ENCODE peak calls at places on chromosome 17, in ten cellular contexts. H is gastroesophageal sphincter; X is sciatic nerve; Z is lower lobe of right lung; S is T-helper 17 cell; P is naive thymus-derived CD4-positive, alpha-beta T cell; E is activated CD4-positive, alpha-beta T cell treated with anti-CD3 and anti-CD28 coated beads for 36 hours; M is A549; W is activated naive CD4-positive, alpha-beta T cell treated with anti-CD3 and anti-CD28 coated beads, Interleukin-2, amount 50 U/mL, for 72 hours; B is esophagus mucosa. Y is an unnamed sample.
A peak's percentile ranks its signal among the peaks of the same experiment; 100 is the strongest.

GRCh38 chr17:9414471-9414870 is 161.1 kb downstream of the STX8 start:
- ATAC-seq in H (no peak), X (no peak), Z (no peak), S (peak; percentile 30), P (no peak), E (no peak), M (no peak), W (no peak), B (no peak), Y (peak; percentile 90)

GRCh38 chr17:82507631-82508175 is 11.8 kb upstream of the FOXK2 start:
- ATAC-seq in H (no peak), X (no peak), Z (no peak), S (no peak), P (no peak), E (no peak), M (no peak), W (no peak), B (no peak), Y (no peak)

GRCh38 chr17:15475620-15476354 is 8.4 kb upstream of the CDRT4 start:
- ATAC-seq in H (peak; percentile 88), X (peak; percentile 96), Z (peak; percentile 60), S (no peak), P (no peak), E (no peak), M (no peak), W (no peak), B (no peak), Y (no peak)

GRCh38 chr17:8121531-8122390 is 2.1 kb downstream of the HES7 start:
- ATAC-seq in H (no peak), X (no peak), Z (peak; percentile 5), S (no peak), P (no peak), E (peak; percentile 17), M (peak; percentile 15), W (peak; percentile 25), B (no peak), Y (peak; percentile 37)

GRCh38 chr17:40104570-40105471 is 4.4 kb upstream of the NR1D1 start:
- ATAC-seq in H (no peak), X (no peak), Z (no peak), S (no peak), P (no peak), E (peak; percentile 9), M (no peak), W (no peak), B (peak; percentile 65), Y (no peak)

GRCh38 chr17:7120123-7120522 is 5.5 kb upstream of the ASGR2 start:
- ATAC-seq in H (no peak), X (peak; percentile 91), Z (no peak), S (no peak), P (no peak), E (no peak), M (no peak), W (no peak), B (no peak), Y (no peak)

GRCh38 chr17:39104657-39105056 is 46.8 kb downstream of the PLXDC1 start:
- ATAC-seq in H (no peak), X (no peak), Z (no peak), S (no peak), P (no peak), E (no peak), M (no peak), W (no peak), B (no peak), Y (no peak)

GRCh38 chr17:28575126-28575795 is 1.4 kb downstream of the ALDOC start:
- ATAC-seq in H (no peak), X (no peak), Z (no peak), S (no peak), P (no peak), E (no peak), M (no peak), W (no peak), B (no peak), Y (no peak)

GRCh38 chr17:78748730-78749317 is 33.2 kb downstream of the CYTH1 start:
- ATAC-seq in H (peak; percentile 75), X (peak; percentile 91), Z (peak; percentile 81), S (peak; percentile 88), P (peak; percentile 92), E (peak; percentile 77), M (no peak), W (peak; percentile 78), B (peak; percentile 89), Y (peak; percentile 96)

GRCh38 chr17:27490391-27490790 is 34.1 kb downstream of the KSR1 start:
- ATAC-seq in H (no peak), X (no peak), Z (no peak), S (no peak), P (no peak), E (no peak), M (no peak), W (no peak), B (no peak), Y (no peak)

GRCh38 chr17:73211745-73212144 is 18.9 kb downstream of the COG1 start:
- ATAC-seq in H (no peak), X (no peak), Z (no peak), S (peak; percentile 90), P (peak; percentile 80), E (peak; percentile 61), M (no peak), W (peak; percentile 60), B (no peak), Y (no peak)

GRCh38 chr17:32191306-32191705 is 49.0 kb downstream of the RHOT1 start:
- ATAC-seq in H (no peak), X (no peak), Z (no peak), S (no peak), P (no peak), E (no peak), M (no peak), W (no peak), B (no peak), Y (no peak)

Y was measured in stimulated activated memory B cell treated with anti-CD40 and anti-IgM and Interleukin-4, amounts not matched to agents 10 μg/mL and 1 μg/mL and 100 μg/mL, for 72 hours.